ENCODE peak calls at places on chromosomes 3 and 15, in seven cellular contexts. V is lower lobe of right lung, U is body of pancreas, L is tibial artery, Z is heart right ventricle, C is suprapubic skin, S is uterus. F is an unnamed sample.

GRCh38 chr15:25766421-25766820 is 96.7 kb downstream of the ATP10A start:
- DNase-seq in V (no peak), U (no peak), L (no peak), Z (no peak), C (no peak), S (no peak), F (no peak)

GRCh38 chr15:62624541-62625399 is 417.8 kb upstream of the TPM1 start:
- DNase-seq in V (no peak), U (no peak), L (no peak), Z (peak; percentile 14), C (no peak), S (peak; percentile 25), F (no peak)

GRCh38 chr15:90442423-90442822 is 54.4 kb downstream of the IQGAP1 start:
- DNase-seq in V (no peak), U (no peak), L (no peak), Z (no peak), C (no peak), S (no peak), F (no peak)

GRCh38 chr15:78795043-78795442 is 16.2 kb downstream of the ADAMTS7 start:
- DNase-seq in V (no peak), U (no peak), L (no peak), Z (no peak), C (no peak), S (no peak), F (no peak)

GRCh38 chr3:177410734-177411133 is 213.5 kb upstream of the TBL1XR1 start:
- DNase-seq in V (no peak), U (peak; percentile 78), L (no peak), Z (no peak), C (no peak), S (no peak), F (peak; percentile 50)

GRCh38 chr3:108062051-108062450 is 28.8 kb downstream of the CD47 start:
- DNase-seq in V (no peak), U (no peak), L (no peak), Z (no peak), C (no peak), S (no peak), F (no peak)

GRCh38 chr15:62883938-62884479 is 158.5 kb upstream of the TPM1 start:
- DNase-seq in V (no peak), U (no peak), L (no peak), Z (no peak), C (no peak), S (peak; percentile 53), F (no peak)

GRCh38 chr3:50164056-50164455 is 8.9 kb downstream of the SEMA3F start:
- DNase-seq in V (peak; percentile 77), U (peak; percentile 69), L (peak; percentile 89), Z (no peak), C (peak; percentile 91), S (peak; percentile 86), F (peak; percentile 75)

GRCh38 chr3:81521855-81522254 is 239.6 kb downstream of the GBE1 start:
- DNase-seq in V (no peak), U (no peak), L (no peak), Z (no peak), C (no peak), S (no peak), F (no peak)

GRCh38 chr15:94061041-94061440 is 170.3 kb upstream of the MCTP2 start:
- DNase-seq in V (no peak), U (no peak), L (no peak), Z (no peak), C (no peak), S (no peak), F (no peak)

GRCh38 chr3:160399347-160400047 is at the start of gene SMC4:
- DNase-seq in V (peak; percentile 68), U (peak; percentile 84), L (peak; percentile 80), Z (peak; percentile 91), C (peak; percentile 89), S (no peak), F (peak; percentile 83)

GRCh38 chr3:150077581-150078247 is 107.0 kb upstream of the PFN2 start:
- DNase-seq in V (no peak), U (no peak), L (no peak), Z (no peak), C (no peak), S (no peak), F (no peak)

GRCh38 chr15:101277943-101278564 is 769 bp upstream of the SELENOS start:
- DNase-seq in V (no peak), U (no peak), L (no peak), Z (no peak), C (no peak), S (no peak), F (no peak)

GRCh38 chr3:52292247-52293065 is 4.8 kb downstream of the GLYCTK start:
- DNase-seq in V (peak; percentile 33), U (no peak), L (no peak), Z (no peak), C (no peak), S (no peak), F (peak; percentile 24)

GRCh38 chr3:126293370-126294082 is 63.7 kb downstream of the KLF15 start:
- DNase-seq in V (peak; percentile 84), U (no peak), L (peak; percentile 38), Z (peak; percentile 15), C (peak; percentile 72), S (no peak), F (no peak)

DNA sequence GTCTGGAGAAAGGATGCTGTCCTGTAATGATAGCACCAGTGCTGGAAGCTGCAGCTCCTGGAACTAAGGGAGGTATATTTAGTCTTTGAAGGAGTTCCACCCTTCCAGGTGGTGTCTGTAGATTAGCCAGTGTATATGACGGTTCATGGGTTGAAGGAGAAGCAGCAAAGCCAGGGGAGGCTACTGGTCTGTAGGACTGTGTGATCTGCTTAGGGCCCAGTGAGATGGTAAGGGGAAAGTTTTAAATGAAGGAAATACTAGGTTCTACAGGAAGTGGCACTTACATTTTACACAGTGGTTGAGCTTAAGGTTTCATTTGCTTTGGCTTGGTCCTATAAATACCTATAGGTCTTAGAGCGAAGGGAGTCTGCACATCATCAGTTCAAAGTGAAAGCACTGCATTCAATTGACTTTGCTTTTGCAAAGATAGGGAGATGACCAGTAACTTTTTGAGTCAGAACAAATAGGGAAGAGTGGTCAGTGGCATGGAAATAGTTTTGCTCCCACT is 5.6 kb downstream of the SLC25A38 start:
- DNase-seq in V (no peak), U (no peak), L (no peak), Z (no peak), C (no peak), S (no peak), F (no peak)
- H3K4me3 ChIP-seq in V (no peak overlapping the region), U (no peak overlapping the region), L (no peak overlapping the region), Z (no peak overlapping the region), C (no peak overlapping the region), S (no peak overlapping the region), F (no peak overlapping the region)

GRCh38 chr15:40567111-40567510 is 2.0 kb upstream of the RPUSD2 start:
- DNase-seq in V (no peak), U (no peak), L (no peak), Z (no peak), C (no peak), S (no peak), F (no peak)
- TF ChIP-seq CTCF in V (no peak), U (no peak), L (no peak), Z (no peak), C (no peak), S (no peak), F (no peak)

GRCh38 chr3:33037479-33037878 is 59.5 kb downstream of the GLB1 start:
- DNase-seq in V (no peak), U (no peak), L (no peak), Z (no peak), C (no peak), S (no peak), F (no peak)

GRCh38 chr3:33034601-33035000 is 62.3 kb downstream of the GLB1 start:
- DNase-seq in V (no peak), U (no peak), L (no peak), Z (no peak), C (no peak), S (no peak), F (no peak)

GRCh38 chr3:33032937-33033336 is 64.0 kb downstream of the GLB1 start:
- DNase-seq in V (no peak), U (no peak), L (no peak), Z (no peak), C (no peak), S (no peak), F (no peak)

GRCh38 chr3:33039628-33040027 is 57.3 kb downstream of the GLB1 start:
- DNase-seq in V (no peak), U (no peak), L (no peak), Z (no peak), C (no peak), S (no peak), F (no peak)

DNA sequence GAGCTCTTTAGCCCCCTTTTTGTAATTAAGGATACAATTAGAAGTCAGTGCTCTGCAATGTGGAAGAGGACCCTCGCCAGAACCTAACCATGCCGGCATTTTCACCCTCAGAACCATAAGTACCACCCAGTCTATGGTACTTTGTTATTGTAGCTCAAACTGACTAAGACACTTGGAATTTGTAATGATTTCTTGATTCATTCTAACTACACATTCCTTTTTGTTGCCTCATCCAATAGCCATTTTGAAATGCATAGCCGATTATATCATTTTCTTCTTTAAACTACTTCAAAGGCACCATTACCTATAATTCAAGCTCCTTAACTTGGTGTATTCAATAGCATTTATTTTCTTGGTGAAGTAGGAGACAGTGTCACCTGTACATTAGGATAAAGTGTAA is 61.4 kb downstream of the GLB1 start:
- DNase-seq in V (no peak), U (no peak), L (no peak), Z (no peak), C (no peak), S (no peak), F (no peak)
- H3K4me1 ChIP-seq in V (peaks cover 7% of the 10 kb centered on the region), U (no peaks in the 10 kb centered on the region), L (no peaks in the 10 kb centered on the region), Z (no peaks in the 10 kb centered on the region), C (no peaks in the 10 kb centered on the region), S (no peaks in the 10 kb centered on the region), F (no peaks in the 10 kb centered on the region)

GRCh38 chr3:48466386-48467109 is 20.0 kb downstream of the ATRIP start:
- DNase-seq in V (peak; percentile 59), U (peak; percentile 74), L (no peak), Z (peak; percentile 34), C (no peak), S (peak; percentile 44), F (no peak)
- H3K4me3 ChIP-seq in V (peak overlapping the region; percentile 62), U (peak overlapping the region; percentile 17), L (peak overlapping the region; percentile 64), Z (peak overlapping the region; percentile 67), C (peak overlapping the region; percentile 61), S (peak overlapping the region; percentile 42), F (peak overlapping the region; percentile 15)

GRCh38 chr15:56245871-56246814 is 2.5 kb upstream of the RFX7 start:
- DNase-seq in V (peak; percentile 93), U (peak; percentile 93), L (peak; percentile 86), Z (peak; percentile 88), C (peak; percentile 91), S (peak; percentile 75), F (peak; percentile 93)
- TF ChIP-seq CTCF in V (peak; percentile 100), U (peak; percentile 100), L (peak; percentile 99), Z (peak; percentile 98), C (peak; percentile 98), S (peak; percentile 91), F (peak; percentile 98)

DNA sequence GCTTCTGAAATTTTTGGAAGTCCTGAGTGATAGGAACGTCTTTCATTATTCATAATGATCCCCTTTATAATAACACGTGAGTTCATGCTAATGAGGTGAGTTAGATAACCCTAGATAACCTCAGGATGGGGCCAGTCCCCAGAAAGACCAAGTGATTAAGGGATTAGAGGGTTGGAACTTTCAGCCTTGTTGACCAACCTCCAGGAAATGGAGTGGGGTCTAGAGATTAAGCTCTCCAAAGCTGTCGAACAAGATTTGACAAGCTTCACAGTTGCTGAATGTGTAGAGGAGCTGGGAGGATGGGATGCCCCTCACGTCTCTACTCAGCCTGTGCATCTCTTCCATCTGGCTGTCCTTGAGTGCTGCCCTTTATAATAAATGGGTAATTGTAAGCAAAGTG is 107.1 kb downstream of the ZMAT3 start:
- DNase-seq in V (no peak), U (no peak), L (no peak), Z (no peak), C (no peak), S (no peak), F (no peak)
- H3K4me1 ChIP-seq in V (peaks cover 13% of the 10 kb centered on the region), U (peaks cover 8% of the 10 kb centered on the region), L (no peaks in the 10 kb centered on the region), Z (peaks cover 14% of the 10 kb centered on the region), C (peaks cover 16% of the 10 kb centered on the region), S (no peaks in the 10 kb centered on the region), F (peaks cover 6% of the 10 kb centered on the region)

GRCh38 chr15:65512189-65512588 is 5.3 kb downstream of the DPP8 start:
- DNase-seq in V (no peak), U (no peak), L (no peak), Z (no peak), C (no peak), S (no peak), F (no peak)
- H3K4me3 ChIP-seq in V (no peak overlapping the region), U (no peak overlapping the region), L (peak overlapping the region; percentile 15), Z (peak overlapping the region; percentile 32), C (peak overlapping the region; percentile 26), S (peak overlapping the region; percentile 20), F (no peak overlapping the region)